ENCODE peak calls at places on chromosomes 4 and X, in nine cellular contexts. S is T-cell, Y is BJ, D is posterior cingulate gyrus, U is fibroblast of gingiva, O is M059J, X is GM23338, Z is CD14-positive monocyte, F is myocyte. A is an unnamed sample.

GRCh38 chrX:24498181-24498580 is 33.1 kb downstream of the PDK3 start:
- DNase-seq in O (peak), Y (no peak), Z (no peak), F (peak), X (peak), S (peak), D (no peak), U (no peak), A (peak)

GRCh38 chr4:122480023-122480422 is 23.5 kb upstream of the IL2 start:
- DNase-seq in S (no peak), Z (no peak), U (no peak), X (no peak), D (no peak), Y (no peak), O (peak), F (peak), A (peak)

GRCh38 chrX:11259437-11259836 is 33.8 kb upstream of the AMELX start:
- DNase-seq in Z (no peak), S (no peak), X (no peak), Y (no peak), O (no peak), D (no peak), U (no peak), F (no peak), A (no peak)

GRCh38 chrX:39725114-39725513 is 372.6 kb downstream of the BCOR start:
- DNase-seq in S (no peak), F (no peak), U (no peak), X (no peak), D (no peak), Z (no peak), Y (no peak), O (no peak), A (no peak)

GRCh38 chr4:4519296-4519898 is 22.5 kb downstream of the STX18 start:
- DNase-seq in O (peak), S (no peak), Z (no peak), F (no peak), D (no peak), Y (no peak), X (peak), U (no peak), A (peak)

GRCh38 chr4:169070071-169070894 is 60.2 kb upstream of the CBR4 start:
- DNase-seq in D (no peak), Z (no peak), O (peak), Y (peak), X (peak), S (no peak), F (peak), U (peak), A (peak)

GRCh38 chrX:44698328-44698727 is 145.5 kb upstream of the DUSP21 start:
- DNase-seq in U (no peak), F (no peak), S (no peak), X (no peak), Y (no peak), Z (no peak), D (no peak), O (peak), A (no peak)

GRCh38 chrX:97895751-97896150 is 1012.0 kb downstream of the RPA4 start:
- DNase-seq in Z (no peak), O (peak), D (no peak), Y (peak), X (no peak), S (no peak), F (no peak), U (peak), A (no peak)

GRCh38 chr4:158065176-158065575 is 107.6 kb downstream of the GASK1B start:
- DNase-seq in Z (no peak), O (peak), U (no peak), F (no peak), D (no peak), Y (no peak), X (peak), S (no peak), A (no peak)

A was measured in fibroblast of lung.